ENCODE peak calls at places on chromosomes 1 and 21, in seven cellular contexts. One of them, this sample, is unnamed.

GRCh38 chr1:203147376-203147775 is 19.9 kb downstream of the ADORA1 start:
- DNase-seq in astrocyte: no peak
- DNase-seq in SK-N-SH: no peak
- DNase-seq in breast epithelium: peak; percentile 68
- DNase-seq in substantia nigra: peak; percentile 42
- DNase-seq in ovary: no peak
- DNase-seq in adrenal gland: no peak
- DNase-seq in this sample: no peak

GRCh38 chr1:198893763-198894444 is 255.1 kb downstream of the PTPRC start:
- DNase-seq in ovary: no peak
- DNase-seq in adrenal gland: no peak
- DNase-seq in breast epithelium: no peak
- DNase-seq in substantia nigra: no peak
- DNase-seq in SK-N-SH: no peak
- DNase-seq in astrocyte: peak; percentile 68
- DNase-seq in this sample: no peak

GRCh38 chr21:44881586-44881939 is 8.1 kb upstream of the PTTG1IP start:
- DNase-seq in breast epithelium: no peak
- DNase-seq in astrocyte: no peak
- DNase-seq in substantia nigra: no peak
- DNase-seq in ovary: no peak
- DNase-seq in SK-N-SH: peak; percentile 10
- DNase-seq in adrenal gland: no peak
- DNase-seq in this sample: no peak

GRCh38 chr21:41168391-41169257 is 664 bp downstream of the BACE2 start:
- DNase-seq in adrenal gland: peak; percentile 49
- DNase-seq in substantia nigra: no peak
- DNase-seq in astrocyte: peak; percentile 72
- DNase-seq in ovary: peak; percentile 59
- DNase-seq in SK-N-SH: peak; percentile 27
- DNase-seq in breast epithelium: peak; percentile 70
- DNase-seq in this sample: no peak

GRCh38 chr1:64895500-64895899 is 70.8 kb downstream of the JAK1 start:
- DNase-seq in breast epithelium: no peak
- DNase-seq in SK-N-SH: no peak
- DNase-seq in ovary: no peak
- DNase-seq in substantia nigra: no peak
- DNase-seq in adrenal gland: no peak
- DNase-seq in astrocyte: peak; percentile 52
- DNase-seq in this sample: no peak

GRCh38 chr1:207362962-207363858 is 41.7 kb downstream of the CD55 start:
- DNase-seq in astrocyte: peak; percentile 68
- DNase-seq in breast epithelium: no peak
- DNase-seq in substantia nigra: no peak
- DNase-seq in ovary: no peak
- DNase-seq in adrenal gland: no peak
- DNase-seq in SK-N-SH: no peak
- DNase-seq in this sample: peak; percentile 57

GRCh38 chr1:174152424-174152823 is 6.9 kb upstream of the RABGAP1L start:
- DNase-seq in ovary: no peak
- DNase-seq in astrocyte: no peak
- DNase-seq in substantia nigra: no peak
- DNase-seq in adrenal gland: no peak
- DNase-seq in SK-N-SH: no peak
- DNase-seq in breast epithelium: no peak
- DNase-seq in this sample: no peak

GRCh38 chr1:169108897-169109560 is 2.5 kb downstream of the ATP1B1 start:
- DNase-seq in substantia nigra: peak; percentile 31
- DNase-seq in SK-N-SH: peak; percentile 60
- DNase-seq in breast epithelium: no peak
- DNase-seq in astrocyte: no peak
- DNase-seq in ovary: no peak
- DNase-seq in adrenal gland: peak; percentile 59
- DNase-seq in this sample: no peak

GRCh38 chr1:100122177-100122576 is 10.6 kb downstream of the SASS6 start:
- DNase-seq in ovary: no peak
- DNase-seq in adrenal gland: no peak
- DNase-seq in SK-N-SH: no peak
- DNase-seq in astrocyte: no peak
- DNase-seq in substantia nigra: no peak
- DNase-seq in breast epithelium: no peak
- DNase-seq in this sample: no peak

GRCh38 chr1:230127105-230128054 is 60.3 kb downstream of the GALNT2 start:
- DNase-seq in ovary: no peak
- DNase-seq in breast epithelium: no peak
- DNase-seq in astrocyte: no peak
- DNase-seq in substantia nigra: no peak
- DNase-seq in adrenal gland: no peak
- DNase-seq in SK-N-SH: no peak
- DNase-seq in this sample: no peak

GRCh38 chr1:230125633-230126528 is 58.8 kb downstream of the GALNT2 start:
- DNase-seq in substantia nigra: no peak
- DNase-seq in adrenal gland: no peak
- DNase-seq in SK-N-SH: no peak
- DNase-seq in ovary: no peak
- DNase-seq in breast epithelium: no peak
- DNase-seq in astrocyte: peak; percentile 45
- DNase-seq in this sample: no peak

GRCh38 chr1:230124187-230125128 is 57.4 kb downstream of the GALNT2 start:
- DNase-seq in SK-N-SH: no peak
- DNase-seq in astrocyte: peak; percentile 84
- DNase-seq in breast epithelium: no peak
- DNase-seq in ovary: no peak
- DNase-seq in adrenal gland: no peak
- DNase-seq in substantia nigra: no peak
- DNase-seq in this sample: no peak

GRCh38 chr1:230128569-230129269 is 61.7 kb downstream of the GALNT2 start:
- DNase-seq in astrocyte: no peak
- DNase-seq in substantia nigra: no peak
- DNase-seq in breast epithelium: no peak
- DNase-seq in adrenal gland: no peak
- DNase-seq in ovary: no peak
- DNase-seq in SK-N-SH: no peak
- DNase-seq in this sample: no peak

DNA sequence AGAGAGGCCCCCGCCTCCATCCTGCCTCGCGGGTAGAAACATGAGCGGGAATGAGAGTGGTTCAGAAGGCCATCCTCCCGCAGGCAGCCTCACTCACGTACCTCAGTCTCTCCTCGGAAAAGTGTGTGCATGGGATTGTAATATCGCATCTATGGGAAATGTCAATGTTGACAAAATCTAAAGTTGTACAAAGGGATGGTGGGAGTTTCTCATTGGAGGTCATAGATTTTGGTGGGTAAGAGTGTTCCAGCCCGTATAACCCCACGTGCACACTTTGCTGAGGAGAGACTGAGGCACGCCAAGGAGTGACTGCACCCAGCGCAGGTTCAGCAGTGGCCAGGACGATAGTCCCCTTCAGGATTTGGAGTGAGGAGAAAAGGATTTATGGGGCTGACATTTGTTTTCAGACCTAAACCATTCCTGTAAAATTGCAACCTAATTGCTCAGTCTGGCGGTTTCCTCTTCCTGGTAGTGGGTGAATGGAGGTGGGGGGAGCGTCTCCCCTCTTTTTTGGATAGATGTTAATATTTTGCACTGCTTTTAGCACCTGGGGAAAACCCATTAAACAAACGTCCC is 59.6 kb downstream of the GALNT2 start:
- DNase-seq in substantia nigra: no peak
- DNase-seq in adrenal gland: no peak
- DNase-seq in breast epithelium: no peak
- DNase-seq in astrocyte: no peak
- DNase-seq in SK-N-SH: no peak
- DNase-seq in ovary: no peak
- DNase-seq in this sample: no peak
- H3K27ac ChIP-seq in substantia nigra: no peak overlapping the region
- H3K27ac ChIP-seq in adrenal gland: no peak overlapping the region
- H3K27ac ChIP-seq in breast epithelium: no peak overlapping the region
- H3K27ac ChIP-seq in astrocyte: no peak overlapping the region
- H3K27ac ChIP-seq in SK-N-SH: no peak overlapping the region
- H3K27ac ChIP-seq in ovary: no peak overlapping the region
- H3K27ac ChIP-seq in this sample: no peak overlapping the region

GRCh38 chr21:17435565-17436543 is 77.0 kb upstream of the CXADR start:
- DNase-seq in astrocyte: no peak
- DNase-seq in adrenal gland: no peak
- DNase-seq in ovary: no peak
- DNase-seq in SK-N-SH: peak; percentile 23
- DNase-seq in breast epithelium: no peak
- DNase-seq in substantia nigra: no peak
- DNase-seq in this sample: no peak
- H3K27ac ChIP-seq in astrocyte: no peak overlapping the region
- H3K27ac ChIP-seq in adrenal gland: no peak overlapping the region
- H3K27ac ChIP-seq in ovary: no peak overlapping the region
- H3K27ac ChIP-seq in SK-N-SH: peak overlapping the region; percentile 66
- H3K27ac ChIP-seq in breast epithelium: no peak overlapping the region
- H3K27ac ChIP-seq in substantia nigra: peak overlapping the region; percentile 71
- H3K27ac ChIP-seq in this sample: no peak overlapping the region

GRCh38 chr1:167681024-167681423 is 40.8 kb upstream of the MPZL1 start:
- DNase-seq in adrenal gland: no peak
- DNase-seq in SK-N-SH: peak; percentile 44
- DNase-seq in breast epithelium: no peak
- DNase-seq in astrocyte: no peak
- DNase-seq in substantia nigra: no peak
- DNase-seq in ovary: no peak
- DNase-seq in this sample: no peak
- H3K27ac ChIP-seq in adrenal gland: no peak overlapping the region
- H3K27ac ChIP-seq in SK-N-SH: no peak overlapping the region
- H3K27ac ChIP-seq in breast epithelium: peak overlapping the region; percentile 74
- H3K27ac ChIP-seq in astrocyte: no peak overlapping the region
- H3K27ac ChIP-seq in substantia nigra: no peak overlapping the region
- H3K27ac ChIP-seq in ovary: no peak overlapping the region
- H3K27ac ChIP-seq in this sample: no peak overlapping the region

DNA sequence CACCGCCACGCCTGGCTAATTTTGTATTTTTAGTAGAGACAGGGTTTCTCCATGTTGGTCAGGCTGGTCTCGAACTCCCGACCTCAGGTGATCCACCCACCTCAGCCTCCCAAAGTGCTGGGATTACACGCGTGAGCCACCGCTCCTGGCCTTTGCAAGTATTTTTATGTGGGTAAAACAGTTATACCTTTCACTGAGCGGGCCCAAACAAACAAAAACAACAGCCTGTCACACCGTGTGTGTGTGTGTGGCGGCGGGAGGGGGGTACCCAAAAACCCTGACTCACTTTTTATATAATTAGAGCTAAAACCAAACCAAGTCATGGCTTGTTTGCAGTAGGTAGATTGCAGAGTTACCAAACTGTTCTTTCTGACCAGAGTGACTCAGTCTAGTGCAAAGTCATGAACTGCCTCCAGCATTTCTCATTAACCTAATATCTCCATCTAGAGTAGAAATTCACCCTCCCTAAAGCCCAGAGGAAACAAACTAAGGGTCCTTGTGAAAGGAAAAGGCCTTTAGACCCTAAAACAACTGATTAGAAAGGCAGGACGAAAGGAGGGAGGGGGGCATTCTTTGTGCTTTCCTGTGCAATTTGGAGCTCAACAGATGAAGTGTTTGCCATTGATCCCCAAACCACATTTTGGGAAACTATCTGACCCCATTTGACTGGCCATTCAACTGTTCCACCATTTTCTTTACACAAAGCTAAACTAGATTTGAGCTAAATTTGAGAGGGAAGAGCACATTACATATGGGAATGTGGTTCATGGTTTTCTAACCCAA is 181.0 kb downstream of the DHRS3 start:
- DNase-seq in substantia nigra: no peak
- DNase-seq in ovary: no peak
- DNase-seq in SK-N-SH: no peak
- DNase-seq in astrocyte: peak; percentile 88
- DNase-seq in adrenal gland: no peak
- DNase-seq in breast epithelium: no peak
- DNase-seq in this sample: no peak
- H3K27ac ChIP-seq in substantia nigra: no peak overlapping the region
- H3K27ac ChIP-seq in ovary: no peak overlapping the region
- H3K27ac ChIP-seq in SK-N-SH: no peak overlapping the region
- H3K27ac ChIP-seq in astrocyte: peak overlapping the region; percentile 51
- H3K27ac ChIP-seq in adrenal gland: no peak overlapping the region
- H3K27ac ChIP-seq in breast epithelium: peak overlapping the region; percentile 61
- H3K27ac ChIP-seq in this sample: no peak overlapping the region

GRCh38 chr1:1079408-1080121 is 5.5 kb upstream of the RNF223 start:
- DNase-seq in substantia nigra: no peak
- DNase-seq in adrenal gland: peak; percentile 58
- DNase-seq in SK-N-SH: peak; percentile 83
- DNase-seq in ovary: peak; percentile 64
- DNase-seq in astrocyte: peak; percentile 80
- DNase-seq in breast epithelium: peak; percentile 92
- DNase-seq in this sample: peak; percentile 60
- H3K27ac ChIP-seq in substantia nigra: no peak overlapping the region
- H3K27ac ChIP-seq in adrenal gland: no peak overlapping the region
- H3K27ac ChIP-seq in SK-N-SH: peak overlapping the region; percentile 52
- H3K27ac ChIP-seq in ovary: no peak overlapping the region
- H3K27ac ChIP-seq in astrocyte: peak overlapping the region; percentile 57
- H3K27ac ChIP-seq in breast epithelium: peak overlapping the region; percentile 92
- H3K27ac ChIP-seq in this sample: peak overlapping the region; percentile 21

This sample was measured in AG04450.